ENCODE peak calls at places on chromosomes 12 and 14, in eight cellular contexts. R, D, K, E, S, Z, L and B are unnamed samples.

GRCh38 chr12:46267618-46268348 is 1.1 kb downstream of the SLC38A1 start:
- DNase-seq in R (no peak), D (peak), K (no peak), E (peak), S (peak), Z (peak), L (peak), B (no peak)

GRCh38 chr12:5200276-5201087 is 156.8 kb downstream of the KCNA5 start:
- DNase-seq in R (peak), D (no peak), K (no peak), E (no peak), S (peak), Z (no peak), L (no peak), B (peak)

GRCh38 chr14:51228890-51229289 is 11.2 kb upstream of the TMX1 start:
- DNase-seq in R (no peak), D (no peak), K (no peak), E (no peak), S (no peak), Z (no peak), L (no peak), B (no peak)

GRCh38 chr14:106564058-106564643 is 1037.8 kb downstream of the TMEM121 start:
- DNase-seq in R (no peak), D (no peak), K (no peak), E (peak), S (no peak), Z (peak), L (peak), B (peak)

GRCh38 chr12:48197549-48197966 is 5.5 kb downstream of the OR10AD1 start:
- DNase-seq in R (peak), D (no peak), K (no peak), E (peak), S (no peak), Z (peak), L (no peak), B (no peak)

GRCh38 chr14:38481939-38482678 is 226.2 kb upstream of the CLEC14A start:
- DNase-seq in R (no peak), D (peak), K (no peak), E (no peak), S (no peak), Z (no peak), L (no peak), B (no peak)

GRCh38 chr14:69038449-69039286 is 59.6 kb upstream of the ACTN1 start:
- DNase-seq in R (peak), D (peak), K (no peak), E (no peak), S (no peak), Z (no peak), L (no peak), B (no peak)

GRCh38 chr14:89750206-89750867 is 204.2 kb downstream of the EFCAB11 start:
- DNase-seq in R (no peak), D (no peak), K (no peak), E (no peak), S (no peak), Z (no peak), L (no peak), B (no peak)

GRCh38 chr14:54483073-54483745 is 5.6 kb downstream of the GMFB start:
- DNase-seq in R (no peak), D (no peak), K (no peak), E (no peak), S (no peak), Z (no peak), L (no peak), B (no peak)

GRCh38 chr12:63098851-63099250 is 52.1 kb downstream of the AVPR1A start:
- DNase-seq in R (no peak), D (no peak), K (no peak), E (no peak), S (no peak), Z (no peak), L (no peak), B (no peak)

GRCh38 chr12:52149651-52150241 is 42.1 kb downstream of the KRT80 start:
- DNase-seq in R (no peak), D (no peak), K (no peak), E (no peak), S (no peak), Z (no peak), L (no peak), B (no peak)

GRCh38 chr12:7188557-7189397 is 709 bp upstream of the PEX5 start:
- DNase-seq in R (peak), D (peak), K (peak), E (peak), S (peak), Z (peak), L (peak), B (peak)

GRCh38 chr14:22326001-22326400 is 263.0 kb downstream of the DAD1 start:
- DNase-seq in R (no peak), D (no peak), K (no peak), E (no peak), S (no peak), Z (no peak), L (no peak), B (no peak)

GRCh38 chr12:79267580-79267979 is 403.0 kb downstream of the SYT1 start:
- DNase-seq in R (no peak), D (no peak), K (no peak), E (no peak), S (no peak), Z (no peak), L (no peak), B (no peak)

GRCh38 chr12:82694970-82695369 is 8.3 kb downstream of the TMTC2 start:
- DNase-seq in R (no peak), D (peak), K (no peak), E (no peak), S (no peak), Z (no peak), L (no peak), B (no peak)

GRCh38 chr14:76386922-76387782 is 11.2 kb downstream of the ESRRB start:
- DNase-seq in R (peak), D (peak), K (no peak), E (peak), S (peak), Z (peak), L (peak), B (peak)

DNA sequence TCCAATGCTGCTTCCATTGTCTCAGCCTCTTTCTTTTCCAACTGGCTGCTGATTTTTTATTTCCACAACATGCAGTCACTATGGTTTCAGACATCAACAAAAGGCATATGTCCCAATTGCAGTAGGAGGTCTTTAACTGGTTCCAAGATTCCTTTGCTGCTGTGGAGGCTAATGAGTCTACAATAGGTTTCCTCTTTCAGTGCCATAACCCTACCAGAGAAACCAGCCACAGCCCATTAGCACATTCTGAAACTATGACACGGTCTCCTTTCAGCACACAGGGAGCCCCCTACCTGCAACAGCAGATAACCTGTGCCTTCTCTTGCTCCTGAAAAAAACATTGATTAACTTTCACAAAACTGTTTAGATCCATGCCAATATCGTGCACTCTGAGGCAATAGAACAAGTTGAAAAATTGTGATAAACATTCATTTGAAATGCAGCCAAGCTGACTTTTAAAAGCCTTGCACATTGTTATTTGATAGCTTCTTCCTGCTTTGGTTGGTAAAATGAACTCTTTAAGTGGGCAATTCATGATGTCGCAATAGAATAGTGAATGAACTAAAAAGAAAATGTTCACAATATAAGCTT is 32.4 kb downstream of the PLEKHG7 start:
- DNase-seq in R (peak), D (peak), K (no peak), E (no peak), S (no peak), Z (no peak), L (no peak), B (no peak)
- H3K27ac ChIP-seq in R (no peak), D (peak), K (no peak), E (no peak), S (no peak), Z (no peak), L (no peak), B (no peak)

GRCh38 chr12:55933158-55933798 is 2.3 kb downstream of the DGKA start:
- DNase-seq in R (peak), D (no peak), K (peak), E (no peak), S (no peak), Z (no peak), L (no peak), B (no peak)
- H3K4me3 ChIP-seq in R (no peak), D (peak), K (peak), E (peak), S (no peak), Z (peak), L (peak), B (no peak)

GRCh38 chr12:120364487-120364886 is 4.5 kb downstream of the MSI1 start:
- DNase-seq in R (no peak), D (no peak), K (no peak), E (no peak), S (no peak), Z (no peak), L (no peak), B (no peak)

GRCh38 chr12:120363274-120363855 is 5.6 kb downstream of the MSI1 start:
- DNase-seq in R (no peak), D (no peak), K (no peak), E (no peak), S (no peak), Z (no peak), L (no peak), B (no peak)

GRCh38 chr12:120359159-120359527 is 9.8 kb downstream of the MSI1 start:
- DNase-seq in R (no peak), D (no peak), K (no peak), E (no peak), S (no peak), Z (no peak), L (no peak), B (no peak)

GRCh38 chr12:120362516-120363273 is 6.3 kb downstream of the MSI1 start:
- DNase-seq in R (no peak), D (no peak), K (no peak), E (no peak), S (no peak), Z (no peak), L (no peak), B (no peak)

DNA sequence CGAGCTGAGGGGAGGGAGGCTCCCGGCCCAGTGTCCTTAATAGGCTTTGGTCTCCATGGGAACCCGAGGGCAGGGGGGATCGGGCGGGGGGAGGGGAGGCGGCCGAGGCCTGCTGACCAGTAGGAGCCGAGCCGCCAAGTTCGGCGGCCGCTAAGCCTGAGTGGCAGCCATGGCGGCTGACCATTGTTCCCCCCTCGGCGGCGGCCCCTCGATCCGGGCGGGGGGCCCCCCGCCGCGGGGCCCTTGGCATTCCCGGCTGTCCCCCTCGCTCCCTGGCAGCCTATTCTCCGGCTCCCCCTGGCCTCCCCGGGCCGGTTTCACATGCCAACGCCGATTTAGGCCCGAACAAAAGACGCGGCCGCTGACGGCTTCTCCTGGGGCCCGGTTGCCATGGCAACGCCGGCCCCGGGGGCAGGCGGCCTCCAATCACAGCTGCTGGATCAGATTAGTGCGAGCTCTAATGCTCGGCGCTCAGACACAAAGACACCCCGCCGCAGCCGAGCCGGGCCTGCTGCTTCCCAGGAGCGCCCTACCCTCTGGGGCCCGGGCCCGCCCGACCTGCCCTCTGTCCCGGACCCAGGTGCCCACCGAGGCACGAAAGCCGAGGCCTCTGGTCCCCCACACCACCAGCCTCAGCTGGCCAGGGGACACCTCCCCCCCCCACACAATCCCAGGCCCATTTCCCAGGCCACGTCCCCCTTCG is 7.3 kb downstream of the MSI1 start:
- DNase-seq in R (peak), D (peak), K (no peak), E (no peak), S (peak), Z (no peak), L (no peak), B (peak)
- H3K27ac ChIP-seq in R (peak), D (peak), K (no peak), E (no peak), S (no peak), Z (no peak), L (no peak), B (no peak)

DNA sequence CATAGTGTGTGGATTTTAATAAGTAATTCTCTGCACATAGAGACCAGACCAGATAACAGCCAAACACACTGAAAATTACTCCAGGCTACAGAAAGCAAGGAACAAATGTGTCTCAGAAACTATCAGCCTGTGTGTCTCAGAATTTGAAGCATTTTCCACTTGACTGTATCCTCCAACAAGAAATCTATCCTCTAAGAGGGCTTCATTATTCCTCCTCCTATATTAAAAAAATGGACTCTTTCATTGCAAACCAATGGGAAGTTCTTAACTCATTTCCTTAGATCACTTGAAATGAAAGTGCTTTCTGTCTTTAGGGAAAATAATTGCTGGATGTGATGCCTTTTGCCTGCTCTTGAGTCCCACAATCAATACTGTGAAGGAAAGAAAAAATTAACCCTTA is 2.3 kb downstream of the ST8SIA1 start:
- DNase-seq in R (no peak), D (no peak), K (no peak), E (no peak), S (no peak), Z (no peak), L (no peak), B (no peak)
- H3K4me3 ChIP-seq in R (no peak), D (no peak), K (no peak), E (no peak), S (peak), Z (no peak), L (peak), B (no peak)

GRCh38 chr12:94186461-94187237 is 38.3 kb downstream of the PLXNC1 start:
- DNase-seq in R (peak), D (peak), K (no peak), E (no peak), S (peak), Z (no peak), L (no peak), B (peak)
- H3K27ac ChIP-seq in R (no peak), D (no peak), K (no peak), E (no peak), S (no peak), Z (no peak), L (no peak), B (no peak)